ENCODE peak calls at places on chromosomes 1 and 21, in four cellular contexts. H is K562, V is HCT116, F is H1. U is an unnamed sample.
A peak's percentile ranks its signal among the peaks of the same experiment; 100 is the strongest.

GRCh38 chr1:6385673-6386191 is 7.8 kb downstream of the ACOT7 start:
- DNase-seq in V (peak; percentile 77), H (no peak), F (peak; percentile 88), U (no peak)

GRCh38 chr1:243883551-243883950 is 33.5 kb upstream of the AKT3 start:
- DNase-seq in F (no peak), V (no peak), H (no peak), U (no peak)

GRCh38 chr1:71427066-71427465 is 346.2 kb upstream of the ZRANB2 start:
- DNase-seq in V (no peak), F (no peak), H (no peak), U (no peak)

GRCh38 chr1:236959112-236959511 is 45.1 kb downstream of the MT1HL1 start:
- DNase-seq in F (no peak), H (no peak), V (no peak), U (no peak)

GRCh38 chr21:26246073-26246472 is 75.5 kb upstream of the APP start:
- DNase-seq in V (no peak), H (no peak), F (no peak), U (no peak)

GRCh38 chr21:29753216-29753615 is 186.6 kb downstream of the GRIK1 start:
- DNase-seq in F (no peak), H (no peak), V (no peak), U (no peak)

GRCh38 chr1:204680461-204680860 is 5.1 kb downstream of the LRRN2 start:
- DNase-seq in V (no peak), F (no peak), H (no peak), U (no peak)

GRCh38 chr1:34843392-34844251 is 15.9 kb downstream of the SMIM12 start:
- DNase-seq in F (no peak), V (no peak), H (peak; percentile 95), U (no peak)

GRCh38 chr1:56811331-56811730 is 7.9 kb downstream of the FYB2 start:
- DNase-seq in H (no peak), F (no peak), V (no peak), U (no peak)

GRCh38 chr1:223189903-223190724 is 47.1 kb upstream of the TLR5 start:
- DNase-seq in H (no peak), V (peak; percentile 34), F (peak; percentile 17), U (peak; percentile 30)

GRCh38 chr1:230215529-230215928 is 148.5 kb downstream of the GALNT2 start:
- DNase-seq in V (no peak), H (no peak), F (no peak), U (no peak)

GRCh38 chr1:230211436-230212145 is 144.6 kb downstream of the GALNT2 start:
- DNase-seq in V (no peak), H (no peak), F (peak; percentile 20), U (no peak)

GRCh38 chr1:230218667-230219066 is 151.6 kb downstream of the GALNT2 start:
- DNase-seq in H (no peak), F (no peak), V (no peak), U (no peak)

GRCh38 chr1:230212405-230212936 is 145.4 kb downstream of the GALNT2 start:
- DNase-seq in V (no peak), H (no peak), F (no peak), U (peak; percentile 53)

DNA sequence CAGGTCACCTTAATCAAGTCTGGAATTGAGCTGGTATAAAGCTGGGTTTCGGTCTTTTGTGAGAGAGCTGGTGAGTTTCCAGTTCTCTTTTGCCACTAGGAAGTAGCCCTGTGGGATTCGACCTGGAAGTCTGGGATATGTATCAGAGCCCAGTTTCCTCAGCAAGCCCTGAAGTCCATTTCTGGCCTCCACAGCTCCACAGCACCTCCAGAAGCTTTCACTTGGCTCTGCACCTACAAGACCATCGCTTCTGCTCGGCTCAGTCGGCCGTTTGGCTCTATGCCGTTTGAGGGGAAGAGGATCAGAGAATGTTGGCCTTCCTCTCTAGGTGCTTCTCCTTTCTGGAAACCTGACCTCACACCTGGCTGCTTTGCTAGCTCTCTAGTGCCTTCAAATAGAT is 148.0 kb downstream of the GALNT2 start:
- DNase-seq in V (no peak), H (peak; percentile 33), F (no peak), U (no peak)
- H4K20me1 ChIP-seq in V (no peaks in the 10 kb centered on the region), H (no peaks in the 10 kb centered on the region), F (peaks cover 4% of the 10 kb centered on the region), U (no peaks in the 10 kb centered on the region)

GRCh38 chr21:16280731-16281130 is 550.9 kb downstream of the USP25 start:
- DNase-seq in V (no peak), H (no peak), F (no peak), U (no peak)

GRCh38 chr21:16285646-16286223 is 556.0 kb downstream of the USP25 start:
- DNase-seq in V (no peak), H (no peak), F (no peak), U (no peak)

GRCh38 chr21:16279658-16280581 is 550.1 kb downstream of the USP25 start:
- DNase-seq in V (no peak), F (peak; percentile 49), H (no peak), U (no peak)
- TF ChIP-seq EGR1 in V (no peak), F (no peak), H (no peak), U (no peak)

GRCh38 chr21:33232640-33233039 is 2.9 kb downstream of the IFNAR2 start:
- DNase-seq in V (no peak), F (no peak), H (peak; percentile 46), U (no peak)
- H4K20me1 ChIP-seq in V (no peaks in the 10 kb centered on the region), F (peaks cover 3% of the 10 kb centered on the region), H (no peaks in the 10 kb centered on the region), U (no peaks in the 10 kb centered on the region)

DNA sequence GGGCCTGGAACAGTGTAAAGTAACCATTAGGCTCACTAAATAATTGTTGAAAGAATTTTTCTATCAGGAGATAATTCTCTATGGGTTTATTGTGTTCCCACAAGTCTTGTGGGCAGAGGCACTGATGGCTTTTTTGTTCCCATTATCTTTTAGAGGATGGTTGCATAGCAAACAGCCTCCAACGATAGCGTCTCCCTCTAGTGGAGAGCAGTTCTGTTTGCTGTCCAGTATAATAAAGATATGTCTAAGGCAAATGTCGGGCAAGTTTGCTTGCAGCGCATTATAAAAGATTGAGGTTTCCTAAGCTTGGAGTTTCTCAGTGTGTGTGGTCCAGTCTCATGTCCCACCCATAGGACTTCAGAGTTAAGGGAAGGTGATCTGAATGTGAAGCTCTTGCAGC is 1.3 kb upstream of the SLC6A17 start:
- DNase-seq in H (peak; percentile 46), V (peak; percentile 27), F (no peak), U (no peak)
- TF ChIP-seq EGR1 in H (no peak), V (no peak), F (no peak), U (no peak)